ENCODE peak calls at places on chromosome 14, in six cellular contexts. S, O, I, H, F and Y are unnamed samples.

GRCh38 chr14:23078692-23079116 is 16.2 kb downstream of the ACIN1 start:
- DNase-seq in S (peak), O (peak), I (no peak), H (peak), F (no peak), Y (no peak)

GRCh38 chr14:31968107-31968810 is 108.8 kb upstream of the ARHGAP5 start:
- DNase-seq in S (no peak), O (no peak), I (no peak), H (no peak), F (no peak), Y (no peak)

GRCh38 chr14:64117671-64118402 is 176.3 kb downstream of the ESR2 start:
- DNase-seq in S (no peak), O (no peak), I (no peak), H (peak), F (no peak), Y (no peak)

GRCh38 chr14:100762089-100762515 is 35.4 kb downstream of the DLK1 start:
- DNase-seq in S (no peak), O (no peak), I (no peak), H (no peak), F (peak), Y (no peak)

GRCh38 chr14:94598816-94599655 is 13.2 kb upstream of the SERPINA3 start:
- DNase-seq in S (peak), O (peak), I (no peak), H (peak), F (peak), Y (peak)

GRCh38 chr14:102819790-102820330 is 42.6 kb downstream of the TRAF3 start:
- DNase-seq in S (no peak), O (no peak), I (no peak), H (no peak), F (no peak), Y (no peak)

GRCh38 chr14:34857689-34858449 is 17.3 kb downstream of the BAZ1A start:
- DNase-seq in S (no peak), O (no peak), I (no peak), H (no peak), F (no peak), Y (no peak)

GRCh38 chr14:68547305-68548193 is 245.3 kb downstream of the ZFP36L1 start:
- DNase-seq in S (peak), O (no peak), I (no peak), H (peak), F (no peak), Y (peak)

GRCh38 chr14:33062881-33063280 is 124.2 kb downstream of the NPAS3 start:
- DNase-seq in S (no peak), O (no peak), I (no peak), H (no peak), F (no peak), Y (no peak)

GRCh38 chr14:56723418-56723817 is 86.9 kb downstream of the OTX2 start:
- DNase-seq in S (no peak), O (no peak), I (no peak), H (no peak), F (no peak), Y (no peak)

GRCh38 chr14:24366664-24367505 is 1.1 kb upstream of the NFATC4 start:
- DNase-seq in S (peak), O (peak), I (no peak), H (peak), F (peak), Y (peak)
- TF ChIP-seq POLR2A in S (peak), O (peak), I (no peak), H (no peak), F (no peak), Y (peak)

GRCh38 chr14:74712499-74713394 is at the start of the genes AREL1 and FCF1:
- DNase-seq in S (peak), O (peak), I (peak), H (peak), F (peak), Y (peak)
- TF ChIP-seq POLR2A in S (peak), O (peak), I (peak), H (no peak), F (no peak), Y (peak)

DNA sequence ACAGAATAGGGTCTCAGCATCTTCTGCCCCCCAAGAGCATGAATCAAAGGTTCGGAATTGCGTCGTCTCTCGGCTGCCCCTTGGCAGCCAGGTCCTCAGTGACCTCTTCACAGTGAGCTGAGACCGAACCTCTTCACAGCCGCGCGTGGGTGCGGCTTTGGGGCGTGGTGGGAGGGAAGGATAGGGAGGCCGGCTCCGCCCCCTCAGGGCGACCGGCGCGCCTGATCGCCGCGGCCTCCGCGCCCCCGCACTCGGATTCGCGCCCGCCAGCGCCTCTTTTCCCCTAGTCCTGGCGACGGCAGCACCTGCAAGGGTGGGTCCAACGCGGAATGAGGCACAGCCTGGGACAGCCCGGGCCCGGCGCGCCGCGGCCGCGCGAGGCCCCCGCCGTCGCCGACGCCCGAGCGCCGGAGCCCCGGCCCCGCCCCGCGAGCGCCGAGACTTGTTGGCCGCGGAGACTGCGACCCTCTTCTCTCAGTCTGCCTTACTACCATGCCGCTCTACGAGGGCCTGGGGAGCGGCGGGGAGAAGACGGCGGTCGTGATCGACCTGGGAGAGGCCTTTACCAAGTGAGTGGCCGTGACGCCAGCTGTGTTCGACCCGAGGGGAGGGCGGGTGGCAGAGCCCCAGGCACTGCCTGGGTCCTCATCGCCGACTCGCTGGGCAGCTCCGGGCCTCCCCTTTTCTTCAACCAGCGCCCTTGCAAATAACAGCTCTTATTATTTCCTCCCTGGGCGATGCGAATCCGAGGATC is at the start of gene ACTR10:
- DNase-seq in S (peak), O (peak), I (peak), H (peak), F (peak), Y (peak)
- TF ChIP-seq POLR2A in S (peak), O (peak), I (peak), H (no peak), F (no peak), Y (peak)

GRCh38 chr14:44961730-44962572 is at the start of the genes KLHL28 and TOGARAM1:
- DNase-seq in S (peak), O (peak), I (peak), H (peak), F (peak), Y (peak)
- TF ChIP-seq POLR2A in S (peak), O (peak), I (peak), H (peak), F (peak), Y (peak)

DNA sequence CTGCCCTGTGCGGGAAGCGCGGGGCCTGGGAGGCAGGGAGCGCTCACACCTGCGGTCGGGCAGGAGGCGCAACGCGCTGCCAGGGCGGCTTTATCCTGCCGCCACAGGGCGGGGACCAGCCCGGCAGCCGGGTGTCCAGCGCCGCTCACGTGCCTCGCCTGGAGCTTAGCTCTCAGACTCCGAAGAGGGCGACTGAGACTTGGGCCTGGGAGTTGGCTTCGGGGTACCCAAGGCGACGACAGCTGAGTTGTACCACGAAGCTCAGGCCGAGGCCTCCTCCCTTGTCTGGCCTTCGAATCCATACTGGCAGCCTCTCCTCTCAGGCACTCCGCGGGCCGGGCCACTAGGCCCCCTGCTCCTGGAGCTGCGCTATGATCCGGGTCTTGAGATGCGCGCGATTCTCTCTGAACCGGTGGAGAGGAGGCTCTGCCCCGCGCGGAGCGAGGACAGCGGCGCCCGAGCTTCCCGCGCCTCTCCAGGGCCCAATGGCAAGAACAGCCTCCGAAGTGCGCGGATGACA is 6.9 kb downstream of the SIX1 start:
- DNase-seq in S (no peak), O (no peak), I (no peak), H (no peak), F (no peak), Y (no peak)
- TF ChIP-seq POLR2A in S (no peak), O (no peak), I (no peak), H (no peak), F (no peak), Y (no peak)

GRCh38 chr14:21025374-21026151 is 702 bp upstream of the NDRG2 start:
- DNase-seq in S (peak), O (peak), I (no peak), H (peak), F (peak), Y (peak)
- TF ChIP-seq POLR2A in S (no peak), O (no peak), I (peak), H (no peak), F (no peak), Y (peak)